ENCODE peak calls at places on chromosomes 1 and 21, in seven cellular contexts. S is HL-60; X is SK-N-SH; J is DND-41; B is CD8-positive, alpha-beta T cell; M is tibial nerve; F is upper lobe of right lung. Q is an unnamed sample.

GRCh38 chr1:89912073-89912472 is 82.8 kb upstream of the ZNF326 start:
- DNase-seq in S (no peak), X (no peak), J (no peak), B (no peak), M (no peak), F (no peak), Q (no peak)

GRCh38 chr1:208654241-208654640 is 410.1 kb upstream of the PLXNA2 start:
- DNase-seq in S (peak), X (peak), J (no peak), B (no peak), M (no peak), F (no peak), Q (peak)

GRCh38 chr21:43758132-43758619 is 17.9 kb downstream of the CSTB start:
- DNase-seq in S (no peak), X (no peak), J (no peak), B (no peak), M (peak), F (no peak), Q (no peak)

GRCh38 chr1:186943891-186944686 is 115.3 kb downstream of the PLA2G4A start:
- DNase-seq in S (no peak), X (no peak), J (no peak), B (no peak), M (no peak), F (no peak), Q (no peak)

GRCh38 chr1:68570859-68571258 is 74.0 kb upstream of the DEPDC1 start:
- DNase-seq in S (no peak), X (no peak), J (no peak), B (no peak), M (no peak), F (no peak), Q (no peak)

GRCh38 chr1:59990470-59990869 is 63.9 kb upstream of the CYP2J2 start:
- DNase-seq in S (no peak), X (peak), J (no peak), B (no peak), M (no peak), F (no peak), Q (no peak)

GRCh38 chr1:181655756-181656155 is 172.4 kb downstream of the CACNA1E start:
- DNase-seq in S (no peak), X (no peak), J (no peak), B (no peak), M (no peak), F (no peak), Q (no peak)

GRCh38 chr1:205356424-205357151 is at the start of gene KLHDC8A:
- DNase-seq in S (no peak), X (no peak), J (no peak), B (no peak), M (no peak), F (no peak), Q (no peak)

GRCh38 chr1:154943649-154944421 is 7.3 kb upstream of the PMVK start:
- DNase-seq in S (peak), X (peak), J (peak), B (no peak), M (peak), F (no peak), Q (peak)

GRCh38 chr21:37240978-37241377 is 26.2 kb downstream of the VPS26C start:
- DNase-seq in S (no peak), X (no peak), J (no peak), B (no peak), M (no peak), F (no peak), Q (no peak)

GRCh38 chr21:45074048-45074817 is at the start of gene ADARB1:
- DNase-seq in S (peak), X (peak), J (peak), B (peak), M (no peak), F (peak), Q (peak)

GRCh38 chr1:30809514-30810263 is 52.1 kb upstream of the LAPTM5 start:
- DNase-seq in S (no peak), X (no peak), J (no peak), B (no peak), M (no peak), F (no peak), Q (peak)

GRCh38 chr1:3491291-3492246 is 37.1 kb downstream of the ARHGEF16 start:
- DNase-seq in S (peak), X (peak), J (peak), B (peak), M (peak), F (peak), Q (peak)

GRCh38 chr1:243313635-243314536 is 58.0 kb downstream of the SDCCAG8 start:
- DNase-seq in S (no peak), X (no peak), J (no peak), B (no peak), M (no peak), F (no peak), Q (no peak)

GRCh38 chr1:62336638-62337534 is 17.7 kb upstream of the KANK4 start:
- DNase-seq in S (no peak), X (no peak), J (no peak), B (no peak), M (no peak), F (no peak), Q (no peak)

GRCh38 chr1:182556279-182556678 is 32.8 kb downstream of the RNASEL start:
- DNase-seq in S (no peak), X (no peak), J (no peak), B (no peak), M (no peak), F (no peak), Q (peak)

GRCh38 chr1:112636597-112637256 is 17.1 kb downstream of the CAPZA1 start:
- DNase-seq in S (no peak), X (no peak), J (no peak), B (no peak), M (no peak), F (no peak), Q (no peak)

GRCh38 chr1:47707887-47708535 is 270.2 kb downstream of the FOXD2 start:
- DNase-seq in S (no peak), X (peak), J (no peak), B (no peak), M (no peak), F (no peak), Q (no peak)

DNA sequence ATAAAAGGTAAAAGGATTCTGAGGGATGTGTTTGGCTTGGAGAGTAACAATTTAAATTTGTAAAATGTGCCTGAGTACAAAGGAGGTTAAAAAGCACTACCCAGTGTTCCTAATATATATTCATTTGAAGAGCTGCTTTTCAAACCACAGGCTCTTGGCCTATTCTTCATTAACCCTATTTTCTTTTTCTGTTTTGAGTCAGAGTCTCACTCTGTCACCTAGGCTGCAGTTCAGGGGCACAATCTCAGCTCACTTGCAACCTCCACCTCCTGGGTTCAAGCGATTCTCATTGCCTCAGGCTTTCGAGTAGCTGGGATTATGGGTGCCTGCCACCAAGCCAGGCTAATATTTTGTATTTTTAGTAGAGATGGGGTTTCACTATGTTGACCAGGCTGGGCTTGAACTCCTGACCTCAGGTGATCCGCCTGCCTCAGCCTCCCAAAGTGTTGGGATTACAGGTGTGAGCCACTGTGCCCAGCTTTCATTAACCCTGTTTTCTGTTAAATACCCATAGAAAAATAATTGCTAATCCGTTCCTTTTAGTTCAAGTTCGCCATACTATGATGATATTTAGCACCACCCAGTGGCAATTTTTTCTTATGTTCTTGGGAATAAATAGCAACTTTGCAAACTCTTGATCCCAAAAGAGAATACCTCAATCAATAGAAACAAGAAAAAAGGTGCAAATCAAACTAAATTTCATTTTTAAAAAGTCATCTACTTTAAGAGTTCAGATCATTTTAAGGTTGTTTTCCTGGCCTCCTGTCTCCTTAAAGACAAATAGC is 30.5 kb downstream of the ZBTB8OS start:
- DNase-seq in S (no peak), X (no peak), J (no peak), B (no peak), M (peak), F (no peak), Q (no peak)
- TF ChIP-seq CTCF in S (no peak), X (peak), J (peak), B (no peak), M (no peak), F (peak), Q (no peak)

DNA sequence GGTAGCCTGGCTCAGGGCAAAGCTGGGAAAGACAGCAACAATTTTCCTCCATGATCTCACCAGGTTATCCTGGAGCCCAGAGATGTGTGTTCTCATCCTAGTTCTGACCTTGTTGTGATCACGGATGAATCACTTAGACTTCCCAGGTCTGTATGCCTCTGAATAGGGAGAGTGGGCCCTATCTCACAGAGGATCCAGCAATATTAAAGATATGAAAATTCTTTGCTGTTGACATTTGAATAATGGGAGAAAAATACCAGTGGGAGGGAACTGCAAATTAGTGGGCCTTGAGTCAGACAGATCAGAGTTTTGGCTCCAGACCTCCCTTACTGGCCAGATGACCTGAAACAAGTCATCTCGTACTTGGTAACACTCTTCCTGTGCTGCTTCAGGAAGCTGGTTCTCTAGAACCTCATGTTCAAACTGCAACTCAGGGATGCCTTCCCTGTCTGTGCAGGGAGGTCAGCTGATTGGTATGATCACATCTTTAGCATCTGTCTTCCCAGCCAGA is 32.8 kb upstream of the RNF19B start:
- DNase-seq in S (no peak), X (no peak), J (no peak), B (no peak), M (no peak), F (no peak), Q (no peak)
- H3K27ac ChIP-seq in S (peak), X (peak), J (no peak), B (no peak), M (peak), F (peak), Q (peak)

GRCh38 chr21:29224006-29224405 is 74.7 kb upstream of the BACH1 start:
- DNase-seq in S (no peak), X (no peak), J (no peak), B (no peak), M (no peak), F (no peak), Q (no peak)
- TF ChIP-seq CTCF in S (no peak), X (no peak), J (no peak), B (no peak), M (no peak), F (no peak), Q (no peak)

GRCh38 chr1:94994805-94995204 is 67.9 kb upstream of the CNN3 start:
- DNase-seq in S (no peak), X (no peak), J (no peak), B (no peak), M (no peak), F (no peak), Q (no peak)
- H3K27ac ChIP-seq in S (no peak), X (peak), J (no peak), B (no peak), M (peak), F (no peak), Q (no peak)

DNA sequence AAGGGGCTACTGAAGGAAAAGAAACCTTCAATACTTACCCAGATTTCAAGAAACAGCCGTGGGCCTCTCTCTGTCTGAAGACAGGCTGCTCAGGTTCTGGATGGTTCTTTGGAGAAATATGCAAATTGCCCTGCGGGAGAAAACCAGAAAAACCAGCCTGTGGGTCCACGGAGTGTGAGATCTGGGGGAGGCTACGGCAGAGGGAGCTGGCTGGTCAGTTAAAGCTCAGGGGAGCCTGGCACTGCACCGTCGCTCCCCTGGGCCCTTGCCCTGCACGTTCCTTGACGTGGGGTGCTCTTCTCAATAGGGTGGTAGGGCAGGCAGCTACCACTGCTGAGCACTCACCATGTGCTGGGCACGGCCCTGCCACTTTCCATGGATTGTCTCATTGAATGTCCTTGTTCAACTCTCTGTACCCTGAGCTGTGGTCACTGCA is 12.7 kb downstream of the TMCO4 start:
- DNase-seq in S (no peak), X (no peak), J (no peak), B (no peak), M (no peak), F (no peak), Q (peak)
- TF ChIP-seq CTCF in S (no peak), X (no peak), J (no peak), B (no peak), M (no peak), F (no peak), Q (no peak)

GRCh38 chr21:34889537-34890257 is 159.4 kb downstream of the RUNX1 start:
- DNase-seq in S (peak), X (peak), J (peak), B (peak), M (peak), F (peak), Q (peak)

GRCh38 chr21:34892196-34892595 is 156.9 kb downstream of the RUNX1 start:
- DNase-seq in S (no peak), X (no peak), J (no peak), B (no peak), M (no peak), F (no peak), Q (no peak)

GRCh38 chr21:34890258-34890723 is 158.8 kb downstream of the RUNX1 start:
- DNase-seq in S (no peak), X (no peak), J (no peak), B (no peak), M (no peak), F (no peak), Q (no peak)

GRCh38 chr21:34890724-34891609 is 158.1 kb downstream of the RUNX1 start:
- DNase-seq in S (peak), X (peak), J (no peak), B (no peak), M (no peak), F (no peak), Q (no peak)

GRCh38 chr21:34891610-34891943 is 157.5 kb downstream of the RUNX1 start:
- DNase-seq in S (no peak), X (no peak), J (no peak), B (no peak), M (no peak), F (no peak), Q (no peak)
- H3K27ac ChIP-seq in S (peak), X (peak), J (no peak), B (no peak), M (no peak), F (no peak), Q (no peak)

DNA sequence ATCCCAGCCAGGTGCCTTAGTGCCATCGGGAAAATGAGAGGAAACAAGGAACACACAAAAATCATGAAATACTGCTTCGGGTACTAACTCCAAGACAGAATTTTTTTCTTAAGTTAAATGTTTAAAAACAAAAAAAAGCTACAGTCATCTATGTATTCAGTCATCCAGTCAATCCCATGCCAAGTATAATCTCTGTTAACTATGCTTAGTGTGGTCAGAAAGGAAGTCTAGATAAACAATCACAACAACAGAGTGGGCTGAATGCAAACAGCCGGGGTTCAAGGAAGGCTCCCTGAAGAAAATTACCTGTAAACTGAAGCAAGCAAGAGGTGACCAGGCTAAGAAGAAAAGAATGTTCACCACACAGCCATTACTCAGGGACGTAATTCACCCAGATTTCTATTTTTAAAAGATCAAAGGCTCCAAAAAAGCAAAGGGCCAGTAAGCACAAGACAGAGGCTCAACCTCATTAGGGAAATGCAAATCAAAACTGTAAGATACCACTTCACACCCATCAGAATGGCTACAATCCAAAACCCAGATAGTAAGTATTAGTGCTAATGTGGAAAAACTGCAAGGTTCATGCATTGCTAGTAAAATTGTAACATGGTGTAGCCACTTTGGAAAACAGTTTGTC is 53.0 kb downstream of the RERE start:
- DNase-seq in S (no peak), X (no peak), J (no peak), B (no peak), M (no peak), F (no peak), Q (no peak)
- TF ChIP-seq CTCF in S (no peak), X (no peak), J (no peak), B (no peak), M (no peak), F (no peak), Q (no peak)

DNA sequence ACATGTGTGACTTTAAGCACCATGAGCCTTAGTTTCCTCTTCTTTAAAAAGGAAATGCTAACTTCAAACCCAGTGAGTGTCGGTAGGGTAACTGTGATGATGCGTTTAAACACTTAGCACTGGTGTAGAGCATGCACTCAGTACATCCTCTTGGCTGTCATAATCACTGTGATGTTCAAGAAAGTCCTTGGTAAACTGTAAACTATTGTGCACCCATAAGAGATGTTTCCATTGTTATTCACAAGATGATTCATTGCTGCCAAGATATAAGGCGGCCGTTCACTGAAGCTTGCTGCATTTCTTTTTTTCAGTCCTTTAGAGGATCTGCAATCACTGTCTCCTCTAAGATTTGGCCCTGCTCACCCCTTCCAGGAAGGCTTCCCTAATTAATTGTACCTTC is 61.8 kb upstream of the DAB1 start:
- DNase-seq in S (no peak), X (no peak), J (no peak), B (no peak), M (no peak), F (no peak), Q (no peak)
- H3K27ac ChIP-seq in S (no peak), X (peak), J (no peak), B (no peak), M (no peak), F (no peak), Q (no peak)

GRCh38 chr1:18884419-18884717 is 18.0 kb downstream of the ALDH4A1 start:
- DNase-seq in S (no peak), X (no peak), J (no peak), B (no peak), M (no peak), F (no peak), Q (no peak)
- TF ChIP-seq CTCF in S (no peak), X (no peak), J (no peak), B (peak), M (no peak), F (peak), Q (peak)

GRCh38 chr1:222369991-222370910 is 177.7 kb downstream of the HHIPL2 start:
- DNase-seq in S (no peak), X (no peak), J (no peak), B (no peak), M (no peak), F (no peak), Q (peak)
- H3K27ac ChIP-seq in S (no peak), X (peak), J (no peak), B (no peak), M (no peak), F (no peak), Q (no peak)